ENCODE peak calls at places on chromosomes 13 and 19, in nine cellular contexts. K is IMR-90; P is PC-3; O is thoracic aorta; D is spleen; S is CD8-positive, alpha-beta T cell; V is A673; Q is psoas muscle; W is ascending aorta. M is an unnamed sample.

GRCh38 chr19:3039641-3040077 is 10.6 kb upstream of the TLE2 start:
- DNase-seq in W (no peak), O (no peak), V (no peak), D (no peak), Q (peak), S (no peak), P (no peak), K (no peak), M (no peak)

GRCh38 chr13:33560722-33561121 is 257.2 kb upstream of the RFC3 start:
- DNase-seq in V (no peak), W (no peak), O (no peak), S (no peak), P (no peak), D (no peak), Q (no peak), K (no peak), M (no peak)

GRCh38 chr13:70842062-70842644 is 733.9 kb upstream of the KLHL1 start:
- DNase-seq in S (no peak), Q (no peak), V (no peak), K (no peak), P (peak), D (no peak), W (no peak), O (no peak), M (no peak)

GRCh38 chr19:49019242-49019932 is 2.5 kb upstream of the LHB start:
- DNase-seq in Q (peak), W (no peak), S (peak), O (no peak), K (peak), V (peak), P (peak), D (peak), M (no peak)

GRCh38 chr19:4970558-4971423 is 1.9 kb downstream of the KDM4B start:
- DNase-seq in P (peak), W (no peak), S (no peak), O (no peak), D (peak), K (no peak), Q (peak), V (peak), M (no peak)

GRCh38 chr13:26721251-26721939 is 39.2 kb downstream of the GPR12 start:
- DNase-seq in O (no peak), D (peak), V (no peak), P (no peak), Q (peak), S (peak), K (no peak), W (no peak), M (no peak)

GRCh38 chr13:97028441-97029299 is 34.4 kb upstream of the OXGR1 start:
- DNase-seq in O (no peak), Q (peak), W (no peak), K (peak), P (peak), V (peak), S (peak), D (no peak), M (no peak)

GRCh38 chr19:45876411-45877197 is 9.3 kb downstream of the IRF2BP1 start:
- DNase-seq in V (no peak), O (no peak), S (no peak), W (no peak), P (no peak), D (no peak), K (peak), Q (peak), M (no peak)

GRCh38 chr19:49799798-49800376 is 13.2 kb downstream of the FUZ start:
- DNase-seq in K (no peak), S (no peak), V (no peak), P (no peak), Q (no peak), W (no peak), O (no peak), D (no peak), M (no peak)

GRCh38 chr13:25887962-25888655 is 163.7 kb downstream of the SHISA2 start:
- DNase-seq in W (no peak), Q (no peak), S (no peak), V (no peak), K (no peak), D (no peak), O (no peak), P (no peak), M (no peak)

GRCh38 chr13:41634407-41634806 is 177.1 kb downstream of the RGCC start:
- DNase-seq in W (no peak), D (no peak), K (no peak), P (no peak), V (no peak), S (no peak), O (no peak), Q (no peak), M (no peak)

GRCh38 chr19:20278342-20278741 is 111.3 kb downstream of the ZNF486 start:
- DNase-seq in V (no peak), Q (no peak), W (no peak), K (no peak), D (no peak), P (no peak), O (no peak), S (no peak), M (peak)

GRCh38 chr19:12946092-12946845 is 607 bp downstream of the RAD23A start:
- DNase-seq in D (peak), K (peak), S (no peak), O (no peak), P (peak), W (no peak), V (peak), Q (peak), M (peak)

GRCh38 chr19:12939292-12939606 is 840 bp downstream of the CALR start:
- DNase-seq in S (no peak), K (peak), O (no peak), V (no peak), Q (peak), P (peak), D (no peak), W (no peak), M (no peak)

GRCh38 chr19:42028304-42029216 is 34.5 kb upstream of the ATP1A3 start:
- DNase-seq in V (peak), Q (peak), P (peak), D (no peak), O (no peak), S (no peak), W (no peak), K (no peak), M (no peak)

GRCh38 chr13:37667631-37668161 is 69.1 kb upstream of the POSTN start:
- DNase-seq in D (no peak), K (no peak), S (no peak), Q (no peak), O (no peak), V (peak), P (no peak), W (no peak), M (no peak)

GRCh38 chr13:32147976-32148375 is 116.4 kb downstream of the FRY start:
- DNase-seq in P (no peak), K (no peak), W (no peak), S (no peak), O (no peak), D (no peak), Q (no peak), V (no peak), M (no peak)

GRCh38 chr13:103349664-103350063 is 283.4 kb upstream of the SLC10A2 start:
- DNase-seq in P (no peak), O (no peak), V (no peak), W (no peak), D (no peak), S (no peak), Q (no peak), K (no peak), M (no peak)

GRCh38 chr13:29255567-29255966 is 339.9 kb downstream of the SLC7A1 start:
- DNase-seq in W (no peak), Q (no peak), O (no peak), V (no peak), P (no peak), K (no peak), D (no peak), S (no peak), M (no peak)

GRCh38 chr13:48600374-48601364 is 53.1 kb upstream of the CYSLTR2 start:
- DNase-seq in W (no peak), K (peak), P (peak), S (no peak), V (peak), Q (no peak), D (no peak), O (no peak), M (peak)

GRCh38 chr13:36244073-36244472 is 29.7 kb upstream of the SOHLH2 start:
- DNase-seq in P (peak), K (no peak), O (no peak), V (no peak), D (no peak), S (no peak), W (no peak), Q (no peak), M (no peak)

GRCh38 chr13:51153527-51153926 is 42.5 kb upstream of the C13orf42 start:
- DNase-seq in K (no peak), Q (no peak), S (no peak), V (no peak), O (no peak), W (no peak), P (no peak), D (no peak), M (no peak)

GRCh38 chr19:49224856-49225255 is 67.3 kb downstream of the TRPM4 start:
- DNase-seq in P (peak), S (no peak), Q (no peak), K (peak), O (no peak), D (no peak), W (no peak), V (peak), M (no peak)

GRCh38 chr13:110338441-110339101 is 31.5 kb downstream of the COL4A2 start:
- DNase-seq in K (peak), V (no peak), D (no peak), S (no peak), W (no peak), O (no peak), P (no peak), Q (peak), M (no peak)

GRCh38 chr19:11018179-11018578 is 57.3 kb downstream of the SMARCA4 start:
- DNase-seq in P (no peak), V (no peak), K (no peak), O (no peak), W (no peak), S (no peak), Q (no peak), D (no peak), M (no peak)

GRCh38 chr13:43021926-43022670 is 1.3 kb upstream of the DNAJC15 start:
- DNase-seq in O (no peak), Q (no peak), W (no peak), V (peak), K (peak), S (no peak), P (no peak), D (no peak), M (no peak)

GRCh38 chr13:112531263-112531794 is 56.6 kb downstream of the TUBGCP3 start:
- DNase-seq in Q (no peak), V (peak), W (no peak), D (no peak), K (no peak), O (no peak), S (no peak), P (no peak), M (no peak)

GRCh38 chr13:47592256-47592655 is 408.8 kb downstream of the SUCLA2 start:
- DNase-seq in V (no peak), D (no peak), Q (no peak), P (no peak), K (no peak), W (no peak), O (no peak), S (no peak), M (no peak)

DNA sequence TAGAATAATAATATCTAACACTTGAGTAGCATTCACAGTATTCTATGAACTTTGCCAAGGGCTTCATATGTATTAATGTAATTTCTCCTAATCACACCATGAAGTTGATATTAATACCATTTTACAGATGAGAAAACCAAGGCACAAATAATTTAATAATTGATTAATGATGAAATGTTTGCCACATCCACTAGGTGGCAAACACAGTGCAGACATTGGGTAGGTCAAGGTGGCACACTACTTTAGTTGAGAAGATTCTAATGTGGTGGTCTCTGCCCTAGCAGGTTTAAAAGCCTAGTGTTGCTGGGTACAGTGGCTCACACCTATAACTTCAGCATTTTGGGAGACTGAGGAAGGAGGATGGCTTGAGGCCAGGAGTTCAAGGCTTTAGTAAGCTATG is 412.4 kb downstream of the SUCLA2 start:
- DNase-seq in V (no peak), Q (no peak), K (no peak), O (no peak), P (no peak), S (no peak), D (no peak), W (no peak), M (no peak)
- TF ChIP-seq CTCF in V (peak), Q (peak), K (no peak), O (no peak), P (peak), S (no peak), D (no peak), W (no peak), M (no peak)

GRCh38 chr19:16679811-16680210 is 18.9 kb downstream of the TMEM38A start:
- DNase-seq in S (no peak), K (no peak), O (no peak), P (no peak), D (no peak), Q (no peak), V (no peak), W (no peak), M (no peak)
- TF ChIP-seq CTCF in S (no peak), K (no peak), O (no peak), P (no peak), D (no peak), Q (no peak), V (no peak), W (no peak), M (no peak)

GRCh38 chr19:35327642-35328041 is 1.3 kb upstream of the CD22 start:
- DNase-seq in S (no peak), K (no peak), P (peak), D (no peak), V (no peak), W (no peak), Q (no peak), O (no peak), M (no peak)
- TF ChIP-seq CTCF in S (no peak), K (no peak), P (peak), D (no peak), V (peak), W (no peak), Q (no peak), O (no peak), M (no peak)

GRCh38 chr19:18896421-18896841 is 473 bp upstream of the CERS1 start:
- DNase-seq in Q (no peak), O (no peak), P (peak), K (no peak), S (no peak), V (peak), D (peak), W (no peak), M (no peak)
- TF ChIP-seq CTCF in Q (no peak), O (no peak), P (no peak), K (no peak), S (no peak), V (no peak), D (no peak), W (no peak), M (no peak)

GRCh38 chr19:48006762-48007161 is 12.3 kb downstream of the ELSPBP1 start:
- DNase-seq in O (no peak), S (no peak), D (no peak), K (no peak), V (peak), Q (no peak), W (no peak), P (no peak), M (no peak)
- TF ChIP-seq CTCF in O (no peak), S (no peak), D (no peak), K (no peak), V (peak), Q (no peak), W (no peak), P (peak), M (no peak)

GRCh38 chr19:522726-523125 is 8.8 kb upstream of the CDC34 start:
- DNase-seq in K (no peak), V (no peak), W (no peak), Q (no peak), O (no peak), S (no peak), P (no peak), D (no peak), M (no peak)

GRCh38 chr19:519449-519865 is 12.1 kb upstream of the CDC34 start:
- DNase-seq in S (no peak), K (no peak), O (no peak), Q (peak), W (no peak), D (no peak), P (no peak), V (no peak), M (no peak)

GRCh38 chr19:517721-518136 is 10.4 kb downstream of the TPGS1 start:
- DNase-seq in S (no peak), W (no peak), K (no peak), Q (peak), P (no peak), V (no peak), D (no peak), O (no peak), M (no peak)

GRCh38 chr19:516884-517424 is 9.7 kb downstream of the TPGS1 start:
- DNase-seq in K (no peak), W (no peak), D (no peak), P (no peak), O (no peak), Q (no peak), V (no peak), S (no peak), M (no peak)

DNA sequence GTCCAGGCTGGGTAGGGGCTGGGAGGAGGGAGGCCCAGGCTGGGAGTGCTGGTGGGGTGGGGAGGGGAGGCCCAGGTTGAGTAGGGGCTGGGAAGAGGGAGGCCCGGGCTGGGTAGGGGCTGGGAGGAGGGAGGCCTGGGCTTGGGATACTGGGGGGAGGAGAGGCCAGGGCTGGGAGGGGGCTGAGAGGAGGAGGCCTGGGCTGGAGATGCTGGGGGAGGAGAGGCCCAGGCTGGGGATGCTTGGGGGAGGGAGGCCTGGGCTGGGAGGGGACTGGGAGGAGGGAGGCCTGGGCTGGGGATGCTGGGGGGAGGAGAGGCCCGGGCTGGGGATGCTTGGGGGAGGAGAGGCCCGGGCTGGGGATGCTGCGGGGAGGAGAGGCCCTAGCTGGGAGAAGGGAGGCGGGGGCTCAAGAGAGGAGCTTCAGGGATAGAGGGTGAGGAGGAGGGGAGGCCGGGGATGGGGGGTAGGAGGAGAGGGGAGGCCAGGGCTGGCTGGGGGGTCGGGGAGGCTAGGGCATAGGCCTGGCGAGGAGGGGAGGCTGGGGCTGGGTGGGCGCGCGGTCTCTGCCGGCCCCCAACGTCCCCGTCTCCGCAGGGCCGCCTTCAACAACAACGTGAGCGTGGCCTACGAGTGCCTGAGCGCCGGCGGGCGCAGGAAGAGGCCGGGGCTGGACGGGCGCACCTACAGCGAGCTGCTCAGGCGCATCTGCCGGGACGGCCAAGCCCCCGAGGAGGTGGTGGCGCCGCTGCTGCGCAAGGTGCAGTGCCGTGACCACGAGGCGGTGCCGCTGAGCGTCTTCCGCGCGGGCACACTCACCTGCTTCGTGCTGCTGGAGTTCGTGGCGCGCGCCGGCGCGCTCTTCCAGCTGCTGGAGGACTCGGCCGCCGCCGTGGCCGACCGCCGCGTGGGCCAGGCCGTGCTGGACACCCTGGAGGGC is 11.3 kb downstream of the TPGS1 start:
- DNase-seq in Q (peak), V (no peak), W (no peak), P (no peak), O (no peak), S (peak), K (peak), D (peak), M (no peak)
- TF ChIP-seq CTCF in Q (no peak), V (no peak), W (no peak), P (no peak), O (no peak), S (peak), K (no peak), D (no peak), M (no peak)